ENCODE peak calls at places on chromosomes 1 and 21, in four cellular contexts. U is brain microvascular endothelial cell, Q is retina, F is fibroblast of the aortic adventitia. K is an unnamed sample.

GRCh38 chr1:152107289-152107983 is 7.8 kb downstream of the TCHH start:
- DNase-seq in U (no peak), Q (no peak), F (no peak), K (no peak)

GRCh38 chr21:29499734-29500343 is 201.1 kb downstream of the BACH1 start:
- DNase-seq in U (peak; percentile 45), Q (no peak), F (no peak), K (peak; percentile 43)

GRCh38 chr21:42861311-42862122 is 17.8 kb downstream of the WDR4 start:
- DNase-seq in U (no peak), Q (no peak), F (no peak), K (peak; percentile 20)

GRCh38 chr1:22641906-22642636 is 1.4 kb upstream of the C1QC start:
- DNase-seq in U (peak; percentile 32), Q (peak; percentile 86), F (peak; percentile 48), K (peak; percentile 95)

GRCh38 chr1:24708938-24709337 is 36.3 kb upstream of the CLIC4 start:
- DNase-seq in U (no peak), Q (no peak), F (no peak), K (no peak)

GRCh38 chr1:101017448-101017847 is 8.1 kb downstream of the DPH5 start:
- DNase-seq in U (no peak), Q (no peak), F (no peak), K (no peak)

GRCh38 chr1:27727126-27727525 is 1.4 kb downstream of the FAM76A start:
- DNase-seq in U (peak; percentile 18), Q (no peak), F (peak; percentile 58), K (no peak)

GRCh38 chr1:20212685-20213331 is 26.5 kb upstream of the PLA2G2C start:
- DNase-seq in U (no peak), Q (peak; percentile 89), F (peak; percentile 53), K (peak; percentile 82)

GRCh38 chr1:32365445-32365844 is 3.1 kb downstream of the TSSK3 start:
- DNase-seq in U (no peak), Q (no peak), F (no peak), K (no peak)

GRCh38 chr1:40980453-40981121 is 1.1 kb downstream of the CTPS1 start:
- DNase-seq in U (no peak), Q (peak; percentile 64), F (peak; percentile 16), K (peak; percentile 44)

GRCh38 chr1:178501705-178502329 is 5.1 kb upstream of the CLEC20A start:
- DNase-seq in U (peak; percentile 60), Q (peak; percentile 73), F (peak; percentile 75), K (peak; percentile 85)

GRCh38 chr1:53341521-53341895 is 13.6 kb upstream of the LRP8 start:
- DNase-seq in U (no peak), Q (no peak), F (no peak), K (no peak)

GRCh38 chr1:25661043-25661807 is 44.6 kb downstream of the MAN1C1 start:
- DNase-seq in U (no peak), Q (no peak), F (no peak), K (no peak)

GRCh38 chr1:63975447-63975846 is 201.6 kb downstream of the ROR1 start:
- DNase-seq in U (no peak), Q (no peak), F (no peak), K (no peak)

GRCh38 chr1:221097479-221098281 is 218.4 kb downstream of the HLX start:
- DNase-seq in U (peak; percentile 69), Q (no peak), F (peak; percentile 73), K (no peak)

GRCh38 chr1:246497331-246497915 is 9.7 kb downstream of the SMYD3 start:
- DNase-seq in U (peak; percentile 39), Q (peak; percentile 52), F (peak; percentile 86), K (peak; percentile 64)

GRCh38 chr1:161099090-161099802 is 1.1 kb downstream of the KLHDC9 start:
- DNase-seq in U (no peak), Q (no peak), F (no peak), K (no peak)

GRCh38 chr21:46368533-46369285 is 44.8 kb downstream of the PCNT start:
- DNase-seq in U (no peak), Q (no peak), F (no peak), K (no peak)

GRCh38 chr1:117389284-117389683 is 22.0 kb downstream of the MAN1A2 start:
- DNase-seq in U (no peak), Q (no peak), F (no peak), K (no peak)

GRCh38 chr1:245060684-245061374 is 94.0 kb upstream of the KIF26B start:
- DNase-seq in U (no peak), Q (no peak), F (peak; percentile 38), K (peak; percentile 21)

GRCh38 chr1:56095924-56096655 is 483.3 kb downstream of the PLPP3 start:
- DNase-seq in U (peak; percentile 86), Q (no peak), F (peak; percentile 93), K (no peak)

GRCh38 chr1:117512728-117513321 is 93.0 kb upstream of the TENT5C start:
- DNase-seq in U (no peak), Q (peak; percentile 15), F (peak; percentile 62), K (no peak)

GRCh38 chr1:179229214-179230140 is at the start of gene ABL2:
- DNase-seq in U (no peak), Q (peak; percentile 83), F (peak; percentile 6), K (peak; percentile 96)

GRCh38 chr1:11245904-11246726 is 16.2 kb downstream of the MTOR start:
- DNase-seq in U (no peak), Q (no peak), F (no peak), K (no peak)

GRCh38 chr1:54254055-54254454 is 54.1 kb downstream of the MRPL37 start:
- DNase-seq in U (no peak), Q (no peak), F (no peak), K (no peak)

GRCh38 chr1:37764888-37765441 is at the start of gene EPHA10:
- DNase-seq in U (no peak), Q (peak; percentile 89), F (no peak), K (peak; percentile 97)

GRCh38 chr1:93816970-93817738 is 61.9 kb downstream of the DNTTIP2 start:
- DNase-seq in U (peak; percentile 53), Q (no peak), F (peak; percentile 70), K (peak; percentile 80)

GRCh38 chr1:178504286-178504685 is 7.5 kb upstream of the CLEC20A start:
- DNase-seq in U (no peak), Q (no peak), F (no peak), K (no peak)